ENCODE peak calls at places on chromosome 18, in seven cellular contexts. B is psoas muscle; P is breast epithelium; E is CD4-positive, alpha-beta T cell; R is tibial artery; C is endothelial cell; J is tibial nerve. O is an unnamed sample.
A peak's percentile ranks its signal among the peaks of the same experiment; 100 is the strongest.

GRCh38 chr18:58541789-58542425 is 87.0 kb downstream of the ALPK2 start:
- DNase-seq in B (no peak), P (no peak), E (peak; percentile 18), R (no peak), C (no peak), J (no peak), O (no peak)

GRCh38 chr18:23662309-23663263 is at the start of gene ANKRD29:
- DNase-seq in B (peak; percentile 45), P (no peak), E (peak; percentile 46), R (no peak), C (peak; percentile 29), J (no peak), O (no peak)

GRCh38 chr18:58392336-58393000 is 236.4 kb downstream of the ALPK2 start:
- DNase-seq in B (no peak), P (no peak), E (no peak), R (no peak), C (no peak), J (no peak), O (no peak)

GRCh38 chr18:75779450-75779849 is 351.9 kb upstream of the SMIM21 start:
- DNase-seq in B (no peak), P (no peak), E (no peak), R (no peak), C (no peak), J (no peak), O (no peak)

GRCh38 chr18:47953471-47953931 is 23.0 kb upstream of the SMAD2 start:
- DNase-seq in B (peak; percentile 39), P (no peak), E (peak; percentile 5), R (peak; percentile 66), C (no peak), J (peak; percentile 17), O (no peak)

GRCh38 chr18:5309888-5310470 is 14.5 kb upstream of the ZBTB14 start:
- DNase-seq in B (no peak), P (no peak), E (peak; percentile 26), R (no peak), C (no peak), J (no peak), O (no peak)

GRCh38 chr18:12625242-12625641 is 32.7 kb downstream of the SPIRE1 start:
- DNase-seq in B (no peak), P (no peak), E (no peak), R (no peak), C (no peak), J (no peak), O (no peak)

GRCh38 chr18:63236417-63236816 is 83.2 kb downstream of the BCL2 start:
- DNase-seq in B (no peak), P (no peak), E (no peak), R (peak; percentile 51), C (no peak), J (peak; percentile 39), O (no peak)

GRCh38 chr18:47999801-48000248 is 69.4 kb upstream of the SMAD2 start:
- DNase-seq in B (no peak), P (no peak), E (no peak), R (no peak), C (no peak), J (no peak), O (no peak)

GRCh38 chr18:5817821-5818220 is 77.5 kb downstream of the TMEM200C start:
- DNase-seq in B (no peak), P (no peak), E (no peak), R (no peak), C (no peak), J (no peak), O (no peak)

GRCh38 chr18:21682276-21683051 is 22.1 kb downstream of the ABHD3 start:
- DNase-seq in B (no peak), P (no peak), E (peak; percentile 2), R (no peak), C (no peak), J (peak; percentile 11), O (no peak)

GRCh38 chr18:57107141-57107832 is 39.6 kb upstream of the BOD1L2 start:
- DNase-seq in B (no peak), P (no peak), E (no peak), R (no peak), C (peak; percentile 33), J (no peak), O (no peak)

GRCh38 chr18:68394705-68395104 is 320.2 kb downstream of the TMX3 start:
- DNase-seq in B (no peak), P (no peak), E (no peak), R (no peak), C (no peak), J (no peak), O (no peak)

GRCh38 chr18:48798334-48799197 is 152.2 kb downstream of the SMAD7 start:
- DNase-seq in B (no peak), P (peak; percentile 19), E (no peak), R (peak; percentile 20), C (no peak), J (no peak), O (peak; percentile 10)

GRCh38 chr18:3703732-3704176 is 253.8 kb downstream of the TGIF1 start:
- DNase-seq in B (peak; percentile 28), P (no peak), E (no peak), R (peak; percentile 57), C (peak; percentile 62), J (peak; percentile 71), O (peak; percentile 41)

GRCh38 chr18:33495278-33495677 is 54.8 kb upstream of the CCDC178 start:
- DNase-seq in B (no peak), P (no peak), E (no peak), R (no peak), C (peak; percentile 50), J (peak; percentile 23), O (no peak)

GRCh38 chr18:27214831-27215230 is 29.7 kb upstream of the CHST9 start:
- DNase-seq in B (no peak), P (no peak), E (no peak), R (no peak), C (no peak), J (no peak), O (no peak)

GRCh38 chr18:74402806-74403433 is 54.2 kb downstream of the DIPK1C start:
- DNase-seq in B (no peak), P (no peak), E (no peak), R (no peak), C (no peak), J (no peak), O (no peak)

GRCh38 chr18:13612111-13612997 is 114.0 kb downstream of the FAM210A start:
- DNase-seq in B (no peak), P (no peak), E (peak; percentile 57), R (no peak), C (no peak), J (no peak), O (no peak)

DNA sequence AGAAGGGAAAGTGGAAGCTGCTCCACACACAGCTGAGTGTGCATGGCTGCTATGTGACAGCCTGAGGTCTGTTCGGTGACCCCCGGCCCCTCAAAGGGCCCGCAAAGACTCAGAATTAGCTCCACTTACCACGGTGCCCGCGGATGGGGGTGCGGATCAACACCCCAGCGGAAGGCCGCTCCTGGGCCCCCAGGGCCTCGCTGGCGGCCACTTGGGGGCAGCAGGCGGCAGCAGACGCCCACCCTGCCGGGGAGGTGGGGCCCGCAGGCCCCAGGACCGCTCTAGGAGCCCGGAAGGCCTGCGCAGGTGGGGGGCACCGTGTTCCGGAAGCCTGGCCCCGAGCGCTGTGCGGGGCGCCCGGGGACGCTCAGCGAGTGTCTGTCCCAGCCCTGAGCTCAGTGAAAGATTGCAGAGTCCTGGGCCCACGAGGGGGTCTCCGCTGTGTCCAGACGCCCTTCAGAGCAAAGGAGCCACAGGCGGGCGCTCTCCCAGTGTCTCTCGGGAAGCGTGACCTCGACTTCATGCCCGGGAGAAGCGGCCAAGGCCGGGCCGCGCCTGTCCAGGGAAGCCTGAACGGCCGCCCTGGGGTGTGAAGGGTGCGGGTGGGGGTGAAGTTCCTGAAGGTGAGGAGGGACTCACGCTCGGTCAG is 118.6 kb downstream of the VAPA start:
- DNase-seq in B (no peak), P (no peak), E (no peak), R (no peak), C (peak; percentile 32), J (no peak), O (no peak)
- TF ChIP-seq CTCF in B (peak; percentile 28), P (no peak), E (no peak), R (peak; percentile 10), C (no peak), J (peak; percentile 45), O (no peak)

GRCh38 chr18:10516078-10516477 is 9.7 kb upstream of the NAPG start:
- DNase-seq in B (no peak), P (no peak), E (no peak), R (no peak), C (no peak), J (no peak), O (no peak)

GRCh38 chr18:10515456-10515855 is 10.4 kb upstream of the NAPG start:
- DNase-seq in B (no peak), P (no peak), E (no peak), R (no peak), C (no peak), J (no peak), O (no peak)

GRCh38 chr18:10519366-10519765 is 6.5 kb upstream of the NAPG start:
- DNase-seq in B (no peak), P (no peak), E (no peak), R (no peak), C (no peak), J (no peak), O (no peak)

GRCh38 chr18:10519999-10520935 is 5.6 kb upstream of the NAPG start:
- DNase-seq in B (peak; percentile 77), P (peak; percentile 79), E (peak; percentile 50), R (peak; percentile 89), C (peak; percentile 76), J (peak; percentile 92), O (no peak)

GRCh38 chr18:10518595-10519273 is 7.1 kb upstream of the NAPG start:
- DNase-seq in B (peak; percentile 28), P (no peak), E (no peak), R (peak; percentile 62), C (no peak), J (peak; percentile 66), O (no peak)
- TF ChIP-seq CTCF in B (peak; percentile 17), P (no peak), E (no peak), R (peak; percentile 24), C (no peak), J (peak; percentile 19), O (no peak)

DNA sequence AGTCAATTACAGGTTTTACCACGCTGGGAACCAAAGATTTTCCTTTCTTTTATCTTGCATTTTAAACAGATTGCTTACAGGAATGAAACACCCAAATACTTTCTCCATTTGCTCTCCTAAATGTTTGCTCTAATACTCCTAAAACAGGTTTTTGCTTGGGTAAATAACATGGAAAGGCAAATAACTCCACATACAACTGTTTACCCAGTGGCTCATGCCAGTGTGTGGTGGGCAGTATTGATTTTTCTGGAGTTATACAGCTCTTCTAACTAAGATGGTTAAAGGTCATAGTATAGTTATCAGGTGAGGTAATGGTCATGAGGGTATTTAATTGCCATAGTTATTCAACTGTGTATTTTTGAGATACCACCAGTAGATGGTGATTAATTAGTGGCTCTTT is 61.2 kb upstream of the RAB27B start:
- DNase-seq in B (no peak), P (no peak), E (no peak), R (no peak), C (no peak), J (no peak), O (no peak)
- TF ChIP-seq CTCF in B (no peak), P (no peak), E (no peak), R (no peak), C (no peak), J (no peak), O (no peak)

DNA sequence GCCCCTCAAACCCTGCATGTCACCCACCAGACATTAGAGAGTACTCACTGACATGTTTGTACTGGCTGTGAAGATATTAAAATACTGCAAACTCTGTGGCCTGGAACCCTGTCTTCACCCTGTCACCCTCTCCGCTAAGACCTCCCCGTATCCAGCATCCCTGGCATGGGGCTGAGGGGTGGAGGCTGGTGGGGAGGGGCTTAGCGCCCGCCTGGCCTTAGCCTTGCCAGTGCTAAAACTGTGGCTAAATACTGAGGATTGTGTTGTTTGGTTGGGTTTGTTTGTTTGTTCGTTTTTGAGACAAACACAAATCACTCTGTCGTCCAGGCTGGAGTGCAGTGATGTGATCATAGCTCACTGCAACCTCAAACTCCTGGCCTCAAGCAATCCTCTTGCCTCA is 1.8 kb downstream of the PSTPIP2 start:
- DNase-seq in B (no peak), P (no peak), E (no peak), R (no peak), C (no peak), J (no peak), O (no peak)
- TF ChIP-seq CTCF in B (no peak), P (no peak), E (no peak), R (no peak), C (no peak), J (no peak), O (no peak)